ENCODE peak calls at places on chromosomes 2 and 18, in nine cellular contexts. S, J, C, M, F, O, A, X and E are unnamed samples.

GRCh38 chr2:3970791-3971190 is 267.4 kb downstream of the DCDC2C start:
- DNase-seq in S (no peak), J (no peak), C (no peak), M (no peak), F (no peak), O (no peak), A (no peak), X (no peak), E (no peak)

GRCh38 chr2:232363784-232364615 is 14.6 kb upstream of the ALPP start:
- DNase-seq in S (peak), J (no peak), C (no peak), M (peak), F (no peak), O (no peak), A (peak), X (no peak), E (peak)

GRCh38 chr2:219536425-219536824 is 7.2 kb downstream of the CHPF start:
- DNase-seq in S (no peak), J (no peak), C (no peak), M (no peak), F (no peak), O (no peak), A (no peak), X (no peak), E (no peak)

GRCh38 chr2:47225061-47225783 is 70.1 kb upstream of the STPG4 start:
- DNase-seq in S (no peak), J (peak), C (peak), M (no peak), F (peak), O (peak), A (peak), X (no peak), E (no peak)

GRCh38 chr2:238104071-238104511 is 4.0 kb downstream of the ESPNL start:
- DNase-seq in S (no peak), J (no peak), C (no peak), M (no peak), F (no peak), O (no peak), A (no peak), X (no peak), E (no peak)

GRCh38 chr2:143034292-143035074 is 94.7 kb upstream of the ARHGAP15 start:
- DNase-seq in S (peak), J (peak), C (peak), M (peak), F (peak), O (peak), A (peak), X (no peak), E (peak)

GRCh38 chr2:159140070-159140774 is 146.3 kb downstream of the WDSUB1 start:
- DNase-seq in S (peak), J (peak), C (no peak), M (no peak), F (no peak), O (peak), A (peak), X (no peak), E (no peak)

GRCh38 chr2:116718451-116718850 is 1096.0 kb upstream of the DDX18 start:
- DNase-seq in S (no peak), J (no peak), C (no peak), M (no peak), F (no peak), O (peak), A (no peak), X (no peak), E (no peak)

GRCh38 chr2:53593891-53594585 is 173.6 kb upstream of the CHAC2 start:
- DNase-seq in S (no peak), J (peak), C (no peak), M (no peak), F (peak), O (peak), A (peak), X (no peak), E (no peak)

GRCh38 chr2:203498161-203498560 is 36.9 kb downstream of the RAPH1 start:
- DNase-seq in S (peak), J (peak), C (no peak), M (no peak), F (peak), O (peak), A (peak), X (no peak), E (no peak)

GRCh38 chr18:79428287-79428686 is 32.6 kb downstream of the NFATC1 start:
- DNase-seq in S (no peak), J (no peak), C (no peak), M (no peak), F (no peak), O (no peak), A (no peak), X (no peak), E (no peak)

GRCh38 chr2:225598922-225599321 is 199.4 kb downstream of the NYAP2 start:
- DNase-seq in S (peak), J (peak), C (no peak), M (no peak), F (no peak), O (no peak), A (no peak), X (no peak), E (no peak)

GRCh38 chr2:207746131-207746530 is 23.6 kb downstream of the FZD5 start:
- DNase-seq in S (peak), J (peak), C (peak), M (no peak), F (peak), O (peak), A (peak), X (no peak), E (peak)

GRCh38 chr2:20582600-20583221 is 68.2 kb downstream of the HS1BP3 start:
- DNase-seq in S (no peak), J (no peak), C (no peak), M (no peak), F (no peak), O (no peak), A (no peak), X (no peak), E (no peak)

GRCh38 chr2:232925153-232925768 is 55.2 kb downstream of the SNORC start:
- DNase-seq in S (no peak), J (no peak), C (no peak), M (no peak), F (no peak), O (peak), A (no peak), X (no peak), E (no peak)

GRCh38 chr18:68298340-68298739 is 416.6 kb downstream of the TMX3 start:
- DNase-seq in S (no peak), J (no peak), C (no peak), M (no peak), F (no peak), O (no peak), A (no peak), X (no peak), E (no peak)

GRCh38 chr2:74004212-74005182 is 19.8 kb downstream of the TET3 start:
- DNase-seq in S (no peak), J (no peak), C (no peak), M (no peak), F (no peak), O (no peak), A (no peak), X (no peak), E (no peak)
- H3K4me3 ChIP-seq in S (no peak), J (no peak), C (no peak), M (no peak), F (no peak), O (no peak), A (no peak), X (peak), E (no peak)

DNA sequence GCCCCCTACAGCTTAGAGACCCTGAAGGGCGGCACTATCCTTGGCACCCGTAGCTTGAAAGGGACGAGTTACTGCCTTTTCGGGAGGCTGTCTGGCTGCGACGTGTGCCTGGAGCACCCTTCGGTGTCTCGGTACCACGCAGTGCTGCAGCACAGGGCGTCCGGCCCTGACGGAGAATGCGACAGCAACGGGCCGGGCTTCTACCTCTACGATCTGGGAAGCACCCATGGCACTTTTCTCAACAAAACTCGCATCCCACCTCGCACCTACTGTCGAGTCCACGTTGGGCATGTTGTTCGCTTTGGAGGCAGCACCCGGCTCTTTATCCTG is 521 bp downstream of the SLC4A1AP start:
- DNase-seq in S (no peak), J (no peak), C (no peak), M (no peak), F (no peak), O (no peak), A (no peak), X (no peak), E (no peak)
- TF ChIP-seq CTCF in S (no peak), J (no peak), C (no peak), M (no peak), F (no peak), O (no peak), A (no peak), X (no peak), E (no peak)

GRCh38 chr18:61891271-61891670 is 1.5 kb downstream of the RNF152 start:
- DNase-seq in S (no peak), J (no peak), C (no peak), M (no peak), F (no peak), O (peak), A (no peak), X (no peak), E (no peak)

GRCh38 chr18:61893304-61893970 is 630 bp upstream of the RNF152 start:
- DNase-seq in S (peak), J (peak), C (peak), M (no peak), F (no peak), O (peak), A (peak), X (no peak), E (peak)

GRCh38 chr18:61892683-61893303 is at the start of gene RNF152:
- DNase-seq in S (no peak), J (no peak), C (peak), M (no peak), F (no peak), O (peak), A (peak), X (no peak), E (peak)

GRCh38 chr18:61890344-61890743 is 2.5 kb downstream of the RNF152 start:
- DNase-seq in S (no peak), J (no peak), C (no peak), M (no peak), F (no peak), O (no peak), A (no peak), X (no peak), E (no peak)

GRCh38 chr18:61891874-61892273 is 933 bp downstream of the RNF152 start:
- DNase-seq in S (no peak), J (no peak), C (no peak), M (no peak), F (no peak), O (no peak), A (no peak), X (no peak), E (no peak)
- H3K4me3 ChIP-seq in S (no peak), J (no peak), C (peak), M (no peak), F (no peak), O (no peak), A (no peak), X (peak), E (no peak)

DNA sequence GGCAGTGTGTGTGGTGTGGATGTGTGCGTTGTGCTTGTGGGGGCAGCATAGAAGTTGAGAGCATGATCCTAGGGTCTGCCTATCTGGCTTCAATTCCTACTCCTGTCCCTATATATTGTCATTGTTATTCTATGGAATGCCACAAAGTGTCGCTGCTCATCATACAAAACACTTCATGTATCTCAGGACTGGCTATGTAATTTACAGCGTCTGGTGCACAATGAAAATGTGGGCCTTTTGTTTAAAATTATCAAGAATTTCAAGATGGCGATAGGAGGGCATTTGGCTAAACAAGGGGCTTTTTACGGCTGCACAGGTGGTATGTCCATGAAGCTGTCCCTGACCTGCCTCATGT is 3.4 kb downstream of the SERPINB2 start:
- DNase-seq in S (peak), J (peak), C (no peak), M (no peak), F (no peak), O (no peak), A (peak), X (no peak), E (no peak)
- TF ChIP-seq CTCF in S (no peak), J (no peak), C (no peak), M (peak), F (no peak), O (peak), A (peak), X (no peak), E (peak)

GRCh38 chr18:77207540-77207939 is 42.1 kb upstream of the GALR1 start:
- DNase-seq in S (peak), J (peak), C (peak), M (no peak), F (peak), O (peak), A (peak), X (peak), E (no peak)
- H3K4me3 ChIP-seq in S (no peak), J (no peak), C (no peak), M (no peak), F (no peak), O (no peak), A (no peak), X (no peak), E (no peak)

GRCh38 chr2:18425186-18425585 is 135.3 kb downstream of the RDH14 start:
- DNase-seq in S (no peak), J (no peak), C (no peak), M (no peak), F (no peak), O (no peak), A (no peak), X (no peak), E (no peak)
- TF ChIP-seq CTCF in S (no peak), J (no peak), C (no peak), M (no peak), F (peak), O (no peak), A (peak), X (no peak), E (no peak)

GRCh38 chr18:27922780-27923179 is 254.2 kb downstream of the CDH2 start:
- DNase-seq in S (no peak), J (no peak), C (no peak), M (no peak), F (no peak), O (no peak), A (no peak), X (no peak), E (no peak)

GRCh38 chr18:27921904-27922541 is 254.9 kb downstream of the CDH2 start:
- DNase-seq in S (no peak), J (peak), C (no peak), M (no peak), F (peak), O (peak), A (peak), X (no peak), E (no peak)

GRCh38 chr18:27921392-27921791 is 255.5 kb downstream of the CDH2 start:
- DNase-seq in S (no peak), J (no peak), C (no peak), M (no peak), F (no peak), O (no peak), A (no peak), X (no peak), E (no peak)
- H3K4me3 ChIP-seq in S (no peak), J (no peak), C (no peak), M (no peak), F (no peak), O (no peak), A (no peak), X (no peak), E (no peak)

GRCh38 chr2:172000696-172001361 is 1.1 kb downstream of the METAP1D start:
- DNase-seq in S (peak), J (peak), C (no peak), M (no peak), F (no peak), O (no peak), A (no peak), X (no peak), E (no peak)

GRCh38 chr2:171996021-171996420 is 3.7 kb upstream of the METAP1D start:
- DNase-seq in S (no peak), J (no peak), C (no peak), M (no peak), F (no peak), O (no peak), A (no peak), X (no peak), E (no peak)

GRCh38 chr2:171995586-171995985 is 4.2 kb upstream of the METAP1D start:
- DNase-seq in S (no peak), J (no peak), C (no peak), M (no peak), F (no peak), O (no peak), A (peak), X (no peak), E (no peak)

GRCh38 chr2:171999125-171999524 is 628 bp upstream of the METAP1D start:
- DNase-seq in S (no peak), J (peak), C (no peak), M (no peak), F (no peak), O (peak), A (no peak), X (no peak), E (no peak)

DNA sequence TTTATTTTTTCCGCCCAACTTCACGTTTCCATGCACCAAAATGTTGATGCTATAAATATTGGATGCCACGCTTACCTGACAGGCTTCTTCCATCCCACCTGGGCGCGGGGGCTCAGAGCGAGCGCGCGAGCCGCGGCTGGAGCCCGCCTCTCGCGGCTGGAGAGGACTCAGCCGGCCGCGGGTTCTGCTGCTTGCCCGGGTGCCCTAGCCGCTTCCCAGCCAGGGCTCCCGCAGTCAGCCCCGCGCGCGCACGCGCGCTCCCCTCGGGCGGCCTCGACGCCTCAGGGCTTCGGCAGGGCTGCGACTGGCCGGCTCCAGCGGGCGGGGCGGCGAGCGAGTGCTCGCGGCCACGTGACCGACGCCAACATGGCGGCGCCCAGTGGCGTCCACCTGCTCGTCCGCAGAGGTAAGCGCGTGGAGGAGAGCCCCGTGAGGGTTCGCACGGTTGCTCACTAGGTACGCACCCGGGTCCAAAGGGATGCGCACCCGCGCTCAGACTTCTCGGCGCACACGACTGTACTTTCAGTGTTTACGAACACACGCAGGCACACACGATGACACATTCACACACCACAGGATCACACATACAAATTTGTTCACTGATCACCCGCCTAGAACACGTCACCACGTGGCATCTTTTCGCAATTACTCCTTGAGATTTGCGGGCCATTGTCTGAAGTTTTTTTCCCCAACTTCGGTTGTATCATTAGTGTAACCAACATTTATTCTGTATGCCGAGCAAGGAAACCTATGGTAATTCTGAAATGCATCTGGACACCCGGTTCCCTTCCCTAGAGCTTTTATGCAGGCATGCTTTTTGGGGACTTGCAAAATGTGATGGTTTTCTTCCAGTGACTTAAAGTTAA is at the start of gene METAP1D:
- DNase-seq in S (peak), J (peak), C (peak), M (peak), F (peak), O (peak), A (peak), X (peak), E (peak)
- TF ChIP-seq CTCF in S (no peak), J (no peak), C (no peak), M (no peak), F (no peak), O (no peak), A (no peak), X (no peak), E (peak)

DNA sequence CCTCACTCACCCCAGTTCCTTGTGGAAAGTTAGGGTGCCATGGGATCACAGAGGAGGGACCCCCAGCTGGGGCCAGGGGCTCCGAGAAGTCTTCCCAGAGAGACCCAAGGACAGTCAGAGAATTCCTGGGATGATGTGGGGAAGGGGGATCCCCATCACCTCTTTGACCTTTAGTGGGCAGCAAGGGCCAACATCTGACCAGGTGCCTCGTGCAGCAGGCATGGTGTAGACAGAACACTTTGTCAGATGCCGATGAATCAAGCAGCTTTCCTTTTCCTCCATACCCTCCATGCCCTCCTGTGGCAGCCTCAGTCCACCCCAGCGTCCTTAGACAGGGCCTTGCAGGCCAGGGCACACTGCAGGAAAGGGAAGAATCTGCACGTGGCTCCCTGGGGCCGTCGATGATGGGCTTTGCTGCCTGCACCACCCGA is 26.4 kb downstream of the GPR55 start:
- DNase-seq in S (no peak), J (no peak), C (no peak), M (no peak), F (no peak), O (no peak), A (no peak), X (no peak), E (no peak)
- H3K4me3 ChIP-seq in S (no peak), J (no peak), C (no peak), M (no peak), F (no peak), O (no peak), A (no peak), X (no peak), E (no peak)

GRCh38 chr2:58895849-58896248 is 654.7 kb upstream of the FANCL start:
- DNase-seq in S (no peak), J (no peak), C (no peak), M (no peak), F (peak), O (peak), A (no peak), X (no peak), E (no peak)

GRCh38 chr2:58891828-58892366 is 650.8 kb upstream of the FANCL start:
- DNase-seq in S (no peak), J (no peak), C (no peak), M (no peak), F (no peak), O (no peak), A (no peak), X (no peak), E (no peak)

GRCh38 chr2:58893645-58894336 is 652.7 kb upstream of the FANCL start:
- DNase-seq in S (no peak), J (no peak), C (no peak), M (no peak), F (no peak), O (no peak), A (no peak), X (no peak), E (no peak)

GRCh38 chr2:58886009-58886408 is 644.9 kb upstream of the FANCL start:
- DNase-seq in S (no peak), J (no peak), C (no peak), M (no peak), F (no peak), O (no peak), A (no peak), X (no peak), E (no peak)

DNA sequence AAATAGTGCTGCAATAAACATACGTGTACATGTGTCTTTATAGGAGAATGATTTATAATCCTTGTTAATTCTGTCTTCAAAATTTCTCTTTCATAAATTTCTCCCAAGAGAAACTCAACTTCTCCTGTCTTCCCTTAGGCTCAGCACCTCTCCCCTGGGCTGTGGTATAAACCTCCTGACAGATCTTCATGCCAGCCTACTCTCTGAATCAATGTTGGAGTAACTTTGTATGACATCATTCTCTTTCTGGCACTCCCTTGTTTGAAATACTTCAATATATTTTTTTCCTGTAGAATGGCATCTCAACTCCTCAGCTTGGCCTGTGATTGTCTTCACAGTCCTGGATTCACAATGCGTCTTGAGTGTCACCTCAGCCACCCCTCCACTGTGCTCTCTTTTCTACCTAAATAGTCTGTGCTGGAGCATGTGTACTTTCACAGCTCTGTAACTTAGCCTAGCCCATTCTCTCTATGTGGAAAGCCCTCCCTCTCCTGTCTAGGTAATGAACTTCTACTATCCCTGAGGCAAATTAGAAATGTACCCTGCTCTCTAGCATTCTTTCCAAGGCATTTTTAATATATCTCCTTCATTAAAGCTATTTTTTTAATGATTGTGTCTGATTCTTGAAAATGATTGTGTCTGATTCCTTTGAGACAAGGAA is 649.9 kb upstream of the FANCL start:
- DNase-seq in S (no peak), J (no peak), C (no peak), M (no peak), F (no peak), O (peak), A (no peak), X (no peak), E (no peak)
- TF ChIP-seq CTCF in S (no peak), J (no peak), C (no peak), M (no peak), F (no peak), O (no peak), A (no peak), X (no peak), E (no peak)